ENCODE peak calls at places on chromosomes 12 and 14, in five cellular contexts. T is GM12878, Z is K562, N is H1, M is HepG2. E is an unnamed sample.

GRCh38 chr12:6201775-6202292 is 1.6 kb downstream of the CD9 start:
- DNase-seq in T (no peak), Z (no peak), N (no peak), M (no peak), E (no peak)

GRCh38 chr12:57734586-57734985 is 4.0 kb downstream of the AGAP2 start:
- DNase-seq in T (no peak), Z (no peak), N (no peak), M (no peak), E (no peak)

GRCh38 chr12:118334939-118335567 is 37.7 kb downstream of the TAOK3 start:
- DNase-seq in T (no peak), Z (no peak), N (no peak), M (no peak), E (no peak)

GRCh38 chr14:76705214-76705613 is 56.1 kb upstream of the VASH1 start:
- DNase-seq in T (no peak), Z (no peak), N (no peak), M (no peak), E (no peak)

GRCh38 chr14:101250948-101251811 is 310.1 kb upstream of the DIO3 start:
- DNase-seq in T (no peak), Z (no peak), N (no peak), M (no peak), E (no peak)

GRCh38 chr12:82866227-82866803 is 179.6 kb downstream of the TMTC2 start:
- DNase-seq in T (no peak), Z (no peak), N (no peak), M (no peak), E (no peak)

GRCh38 chr14:28761438-28762289 is 4.9 kb upstream of the FOXG1 start:
- DNase-seq in T (no peak), Z (no peak), N (no peak), M (no peak), E (no peak)

GRCh38 chr12:13538136-13538535 is 341.6 kb downstream of the EMP1 start:
- DNase-seq in T (no peak), Z (no peak), N (no peak), M (no peak), E (no peak)

GRCh38 chr14:33737446-33737845 is 213.4 kb downstream of the EGLN3 start:
- DNase-seq in T (no peak), Z (no peak), N (no peak), M (no peak), E (no peak)

GRCh38 chr12:81759215-81759991 is at the start of gene PPFIA2:
- DNase-seq in T (no peak), Z (no peak), N (peak), M (no peak), E (no peak)

GRCh38 chr12:95805864-95806669 is 15.5 kb upstream of the NTN4 start:
- DNase-seq in T (no peak), Z (no peak), N (no peak), M (no peak), E (peak)

GRCh38 chr14:57889245-57889644 is 23.4 kb upstream of the SLC35F4 start:
- DNase-seq in T (no peak), Z (no peak), N (no peak), M (no peak), E (no peak)

GRCh38 chr14:69637503-69638030 is 26.2 kb downstream of the SUSD6 start:
- DNase-seq in T (no peak), Z (peak), N (no peak), M (peak), E (no peak)

GRCh38 chr12:24754690-24755638 is 193.9 kb downstream of the BCAT1 start:
- DNase-seq in T (no peak), Z (no peak), N (no peak), M (peak), E (no peak)

GRCh38 chr14:67784244-67784823 is 32.1 kb downstream of the ZFYVE26 start:
- DNase-seq in T (no peak), Z (peak), N (no peak), M (peak), E (no peak)

GRCh38 chr14:24081739-24082204 is 10.4 kb downstream of the CPNE6 start:
- DNase-seq in T (no peak), Z (no peak), N (no peak), M (no peak), E (no peak)

GRCh38 chr14:70567791-70568190 is 32.7 kb downstream of the MED6 start:
- DNase-seq in T (no peak), Z (peak), N (peak), M (peak), E (peak)

GRCh38 chr12:122749569-122750332 is 2.9 kb upstream of the DENR start:
- DNase-seq in T (no peak), Z (peak), N (no peak), M (no peak), E (peak)

GRCh38 chr14:52241102-52241793 is 26.2 kb upstream of the PTGDR start:
- DNase-seq in T (no peak), Z (no peak), N (no peak), M (no peak), E (no peak)

GRCh38 chr12:130147875-130148596 is 14.2 kb upstream of the FZD10 start:
- DNase-seq in T (no peak), Z (no peak), N (no peak), M (no peak), E (no peak)

GRCh38 chr14:102568115-102568614 is 24.3 kb upstream of the RCOR1 start:
- DNase-seq in T (no peak), Z (peak), N (no peak), M (peak), E (peak)

GRCh38 chr12:56213878-56214277 is 7.8 kb downstream of the RNF41 start:
- DNase-seq in T (no peak), Z (no peak), N (no peak), M (no peak), E (no peak)

GRCh38 chr14:92945959-92946846 is 23.3 kb downstream of the CHGA start:
- DNase-seq in T (no peak), Z (no peak), N (no peak), M (no peak), E (peak)

GRCh38 chr12:63915105-63915830 is 70.8 kb downstream of the SRGAP1 start:
- DNase-seq in T (no peak), Z (no peak), N (no peak), M (no peak), E (peak)

GRCh38 chr14:53955671-53956426 is 776 bp downstream of the BMP4 start:
- DNase-seq in T (no peak), Z (no peak), N (no peak), M (peak), E (no peak)

GRCh38 chr14:63996575-63997220 is 143.9 kb downstream of the SYNE2 start:
- DNase-seq in T (no peak), Z (no peak), N (no peak), M (no peak), E (no peak)

GRCh38 chr14:85512491-85512890 is 17.5 kb upstream of the FLRT2 start:
- DNase-seq in T (no peak), Z (no peak), N (no peak), M (no peak), E (no peak)

GRCh38 chr14:77589099-77589498 is 27.3 kb downstream of the SPTLC2 start:
- DNase-seq in T (no peak), Z (no peak), N (no peak), M (no peak), E (no peak)

GRCh38 chr12:39239484-39240143 is 203.3 kb downstream of the KIF21A start:
- DNase-seq in T (no peak), Z (no peak), N (no peak), M (no peak), E (no peak)

GRCh38 chr12:98595152-98595988 is 1.9 kb downstream of the SLC25A3 start:
- DNase-seq in T (no peak), Z (no peak), N (no peak), M (peak), E (no peak)

GRCh38 chr12:66467932-66468331 is 165.6 kb downstream of the HELB start:
- DNase-seq in T (no peak), Z (peak), N (no peak), M (no peak), E (peak)

GRCh38 chr14:64752909-64753308 is 48.7 kb downstream of the PLEKHG3 start:
- DNase-seq in T (no peak), Z (no peak), N (no peak), M (no peak), E (no peak)

GRCh38 chr12:71731439-71732356 is 23.0 kb upstream of the RAB21 start:
- DNase-seq in T (no peak), Z (peak), N (no peak), M (peak), E (peak)

GRCh38 chr12:120156315-120157259 is 37.9 kb downstream of the GCN1 start:
- DNase-seq in T (no peak), Z (no peak), N (no peak), M (no peak), E (no peak)

GRCh38 chr12:22190-22529 is 44.4 kb upstream of the IQSEC3 start:
- DNase-seq in T (no peak), Z (peak), N (no peak), M (peak), E (no peak)

GRCh38 chr12:26651566-26652188 is 181.3 kb downstream of the ITPR2 start:
- DNase-seq in T (peak), Z (peak), N (peak), M (peak), E (peak)

GRCh38 chr12:131438874-131439273 is 272.0 kb upstream of the SFSWAP start:
- DNase-seq in T (no peak), Z (peak), N (no peak), M (peak), E (no peak)

GRCh38 chr12:28766398-28766797 is 382.7 kb upstream of the FAR2 start:
- DNase-seq in T (no peak), Z (no peak), N (no peak), M (no peak), E (no peak)

GRCh38 chr12:13857750-13858149 is 123.7 kb downstream of the GRIN2B start:
- DNase-seq in T (no peak), Z (no peak), N (no peak), M (no peak), E (no peak)

GRCh38 chr14:102988054-102988453 is 65.6 kb downstream of the AMN start:
- DNase-seq in T (no peak), Z (no peak), N (no peak), M (no peak), E (peak)

DNA sequence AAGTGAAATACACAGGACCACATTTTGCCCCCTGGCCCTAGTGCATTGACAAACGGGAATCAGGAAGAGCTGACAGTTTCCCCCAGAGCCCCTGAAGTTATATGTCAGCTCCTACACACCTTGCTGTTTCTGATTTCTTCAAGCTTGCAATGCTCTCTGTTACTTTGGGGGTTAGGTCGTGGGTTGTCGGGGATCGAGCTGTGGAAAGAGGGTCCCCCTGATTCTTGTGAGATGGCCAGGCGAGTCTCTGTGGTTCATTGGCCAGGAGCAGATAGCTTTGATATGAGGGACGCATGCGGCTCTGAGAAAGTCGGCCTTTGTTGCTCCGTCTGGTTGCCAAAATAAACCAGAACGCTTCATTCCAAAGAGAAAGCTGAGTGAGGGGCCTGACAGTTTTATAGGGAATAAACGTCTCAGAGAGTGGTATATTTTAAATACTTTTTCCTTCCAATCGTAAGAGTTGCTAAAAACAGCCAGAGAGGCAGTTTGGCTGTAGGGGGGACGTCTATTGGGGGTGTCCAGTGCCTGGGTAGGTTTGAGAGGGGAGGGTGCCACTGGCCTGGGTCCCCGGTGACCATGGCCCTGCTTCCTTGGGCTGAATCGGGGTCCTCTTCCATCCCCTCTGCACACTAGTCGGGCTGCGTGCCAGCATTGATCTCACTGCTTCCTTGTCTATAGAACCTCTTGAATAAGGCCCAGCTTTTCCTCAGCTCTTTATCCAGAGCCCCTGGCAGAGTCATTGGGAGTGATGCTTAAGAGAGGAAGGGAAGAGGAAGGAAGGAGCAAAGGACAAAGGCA is 18.9 kb downstream of the CCND2 start:
- DNase-seq in T (no peak), Z (no peak), N (no peak), M (no peak), E (no peak)
- TF ChIP-seq HDAC2 in T (no peak), Z (no peak), N (no peak), M (no peak), E (no peak)

GRCh38 chr12:41846718-41847117 is 298.0 kb downstream of the GXYLT1 start:
- DNase-seq in T (no peak), Z (no peak), N (no peak), M (no peak), E (no peak)

GRCh38 chr12:41850046-41850445 is 294.6 kb downstream of the GXYLT1 start:
- DNase-seq in T (no peak), Z (no peak), N (no peak), M (no peak), E (no peak)
- TF ChIP-seq HDAC2 in T (no peak), Z (no peak), N (no peak), M (no peak), E (no peak)

GRCh38 chr12:93848453-93849120 is 171.4 kb downstream of the CRADD start:
- DNase-seq in T (no peak), Z (no peak), N (no peak), M (no peak), E (no peak)
- TF ChIP-seq HDAC2 in T (no peak), Z (no peak), N (no peak), M (no peak), E (no peak)

GRCh38 chr12:10190558-10191388 is 11.9 kb downstream of the TMEM52B start:
- DNase-seq in T (no peak), Z (peak), N (no peak), M (peak), E (peak)
- TF ChIP-seq HDAC2 in T (no peak), Z (no peak), N (no peak), M (no peak), E (no peak)